ENCODE peak calls at places on chromosomes 2 and 18, in nine cellular contexts. T, M, W, A, G, I, P, C and D are unnamed samples. For H3K36me3, the result is how much of the 10 kb centered on the place peaks cover.

GRCh38 chr18:52459890-52460289 is 119.9 kb downstream of the DCC start:
- DNase-seq in T (no peak), P (no peak), A (no peak), W (no peak), I (no peak), G (no peak), M (no peak), C (no peak), D (no peak)

GRCh38 chr2:3173031-3173430 is 204.6 kb downstream of the EIPR1 start:
- DNase-seq in P (no peak), W (no peak), T (no peak), A (no peak), G (no peak), C (no peak), I (no peak), M (no peak), D (no peak)

GRCh38 chr2:60992985-60993392 is 24.5 kb upstream of the PEX13 start:
- DNase-seq in T (no peak), I (no peak), P (no peak), C (no peak), M (no peak), W (no peak), A (no peak), G (no peak), D (no peak)

GRCh38 chr2:219681301-219682290 is 54.2 kb downstream of the SLC4A3 start:
- DNase-seq in G (no peak), M (peak), W (no peak), P (no peak), A (no peak), T (no peak), I (no peak), C (peak), D (no peak)

GRCh38 chr2:154694881-154695280 is 3.6 kb upstream of the KCNJ3 start:
- DNase-seq in I (no peak), W (no peak), M (no peak), C (no peak), A (no peak), P (no peak), T (no peak), G (no peak), D (no peak)

GRCh38 chr2:221596192-221596591 is 24.1 kb upstream of the EPHA4 start:
- DNase-seq in I (no peak), G (no peak), C (peak), P (no peak), T (no peak), W (no peak), M (peak), A (no peak), D (no peak)

GRCh38 chr2:149184994-149185393 is 145.4 kb upstream of the LYPD6 start:
- DNase-seq in C (no peak), M (no peak), A (no peak), G (no peak), T (no peak), I (no peak), W (no peak), P (no peak), D (no peak)

GRCh38 chr2:26768759-26769500 is 4.8 kb downstream of the SLC35F6 start:
- DNase-seq in A (peak), P (no peak), M (peak), G (peak), T (peak), C (peak), I (peak), W (peak), D (no peak)

GRCh38 chr18:24659837-24660720 is 199.6 kb downstream of the HRH4 start:
- DNase-seq in C (peak), T (peak), G (peak), P (no peak), I (no peak), M (no peak), A (peak), W (peak), D (no peak)

GRCh38 chr2:174247474-174248186 is 702 bp downstream of the OLA1 start:
- DNase-seq in W (no peak), A (no peak), I (no peak), P (peak), C (no peak), M (peak), G (no peak), T (no peak), D (no peak)

GRCh38 chr2:220064282-220065042 is 437.0 kb downstream of the SLC4A3 start:
- DNase-seq in T (no peak), P (no peak), W (no peak), I (no peak), A (no peak), C (no peak), M (no peak), G (no peak), D (no peak)

GRCh38 chr2:177038772-177039484 is 173.7 kb upstream of the HNRNPA3 start:
- DNase-seq in A (no peak), T (no peak), G (no peak), C (no peak), I (no peak), M (no peak), P (peak), W (no peak), D (no peak)

GRCh38 chr2:75646090-75646582 is 447 bp upstream of the MRPL19 start:
- DNase-seq in I (no peak), W (no peak), G (no peak), P (no peak), A (no peak), T (no peak), M (no peak), C (no peak), D (no peak)

GRCh38 chr2:75643980-75644379 is 2.6 kb upstream of the MRPL19 start:
- DNase-seq in M (no peak), W (no peak), I (no peak), G (no peak), T (no peak), P (no peak), A (no peak), C (no peak), D (no peak)

GRCh38 chr2:75645643-75646042 is 940 bp upstream of the MRPL19 start:
- DNase-seq in I (no peak), M (no peak), G (no peak), P (no peak), A (no peak), C (no peak), T (no peak), W (no peak), D (no peak)

GRCh38 chr2:75646583-75647425 is at the start of gene MRPL19:
- DNase-seq in G (peak), M (peak), I (peak), C (peak), T (peak), P (peak), A (peak), W (peak), D (peak)

DNA sequence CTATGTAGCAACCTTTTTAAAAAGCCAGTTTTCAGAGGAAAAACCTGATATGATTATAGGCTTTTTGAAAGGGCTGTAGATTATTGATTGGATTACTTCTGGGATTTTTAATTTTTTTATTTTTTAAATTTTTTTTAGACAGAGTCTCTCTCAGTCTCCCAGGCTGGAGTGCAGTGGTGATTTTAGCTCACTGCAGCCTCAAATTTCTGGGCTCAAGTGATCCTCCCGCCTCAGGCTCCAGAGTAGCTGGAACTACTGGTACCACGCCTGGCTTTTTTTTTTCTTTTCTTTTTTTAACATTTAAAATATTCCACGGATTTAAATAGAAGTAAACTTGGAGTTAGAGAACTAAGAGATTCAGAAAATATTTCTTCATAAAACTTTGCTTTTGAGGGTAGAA is 1.2 kb downstream of the MRPL19 start:
- DNase-seq in A (no peak), I (no peak), C (no peak), P (no peak), T (no peak), G (no peak), M (no peak), W (no peak), D (no peak)
- TF ChIP-seq CTCF in A (no peak), I (no peak), C (no peak), P (no peak), T (no peak), G (no peak), M (no peak), W (no peak), D (no peak)

DNA sequence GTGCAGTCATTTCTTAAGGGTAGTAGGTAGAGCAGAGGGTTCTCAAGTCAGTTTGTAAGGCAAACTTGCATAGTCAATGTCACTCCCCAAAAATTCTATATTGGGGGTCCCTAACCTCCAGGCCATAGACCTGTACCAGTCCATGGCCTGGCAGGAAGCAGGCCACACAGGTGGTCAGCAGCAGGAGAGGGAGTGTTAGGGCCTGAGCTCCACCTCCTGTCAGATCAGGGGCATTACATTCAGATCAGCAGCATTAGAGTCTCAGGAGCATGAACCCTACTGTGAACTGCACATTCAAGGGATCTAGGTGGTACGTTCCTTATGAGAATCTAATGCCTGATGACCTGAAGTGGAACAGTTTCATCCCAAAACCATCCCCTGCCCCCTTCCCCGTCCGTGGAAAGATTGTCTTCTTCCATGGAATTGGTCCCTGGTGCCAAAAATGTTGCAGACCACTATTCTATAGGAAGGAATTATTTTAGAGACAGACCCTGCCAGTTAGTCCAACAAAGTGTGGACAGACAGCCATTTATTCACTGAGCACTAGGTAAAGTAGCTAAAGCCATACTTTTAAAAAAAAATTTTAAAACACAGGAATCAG is 6.7 kb downstream of the COA5 start:
- DNase-seq in T (no peak), C (peak), I (no peak), M (peak), G (no peak), P (peak), W (no peak), A (no peak), D (no peak)
- H3K36me3 ChIP-seq in T (half or more), C (under half), I (under half), M (under half), G (under half), P (under half), W (half or more), A (half or more), D (under half)

GRCh38 chr2:65357959-65358294 is 74.5 kb downstream of the SPRED2 start:
- DNase-seq in A (no peak), W (no peak), I (no peak), C (peak), G (no peak), M (no peak), P (no peak), T (no peak), D (no peak)

GRCh38 chr2:65357095-65357958 is 75.1 kb downstream of the SPRED2 start:
- DNase-seq in I (no peak), T (no peak), A (no peak), C (no peak), M (no peak), P (no peak), W (no peak), G (no peak), D (no peak)

GRCh38 chr2:65360441-65360840 is 72.0 kb downstream of the SPRED2 start:
- DNase-seq in G (no peak), A (no peak), P (no peak), I (no peak), W (no peak), C (no peak), T (no peak), M (no peak), D (no peak)

GRCh38 chr2:65361623-65362022 is 70.8 kb downstream of the SPRED2 start:
- DNase-seq in W (no peak), P (peak), T (no peak), A (no peak), I (no peak), M (peak), C (no peak), G (no peak), D (no peak)

DNA sequence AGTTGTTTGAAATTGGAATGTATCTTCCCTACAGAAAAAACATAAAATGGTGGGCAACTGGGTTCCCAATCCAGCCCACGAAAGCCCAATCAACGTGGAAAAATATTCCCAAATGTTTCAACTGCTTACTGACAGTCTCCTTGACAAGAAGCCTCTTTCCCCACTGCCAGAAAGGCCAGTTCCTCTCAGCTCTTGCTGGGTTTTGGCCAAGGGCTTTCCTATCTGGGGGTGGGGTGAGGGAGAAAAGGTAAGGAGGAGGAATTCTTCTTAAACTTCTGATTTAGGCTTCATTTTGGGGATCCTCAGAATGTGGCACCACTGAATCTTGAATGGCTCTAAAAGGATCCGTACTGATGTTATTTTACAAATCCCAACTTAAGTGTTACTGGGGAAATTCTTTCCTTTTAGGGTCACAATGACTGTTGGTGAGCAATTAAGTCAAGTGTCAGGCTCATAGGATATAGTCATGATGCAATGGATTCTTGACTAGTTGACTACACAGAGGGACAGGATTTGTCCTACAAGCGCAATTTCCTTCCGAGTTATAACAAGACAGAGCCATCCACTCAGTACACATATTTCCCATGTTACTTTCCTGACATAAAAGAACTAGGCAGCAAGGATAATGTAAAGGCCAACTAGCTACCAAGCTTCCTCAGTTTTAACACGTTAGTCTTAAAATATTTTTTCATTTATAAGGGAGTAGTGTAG is 73.6 kb downstream of the SPRED2 start:
- DNase-seq in G (no peak), T (no peak), C (no peak), A (no peak), M (peak), P (no peak), W (no peak), I (no peak), D (no peak)
- H3K4me3 ChIP-seq in G (no peak), T (no peak), C (no peak), A (no peak), M (peak), P (no peak), W (no peak), I (no peak), D (no peak)

GRCh38 chr2:211216221-211216620 is 659.8 kb downstream of the CPS1 start:
- DNase-seq in P (no peak), A (no peak), W (no peak), C (peak), M (no peak), I (no peak), T (no peak), G (no peak), D (no peak)
- TF ChIP-seq CTCF in P (peak), A (no peak), W (no peak), C (peak), M (peak), I (no peak), T (no peak), G (no peak), D (peak)

GRCh38 chr2:12737226-12738111 is 20.7 kb downstream of the TRIB2 start:
- DNase-seq in A (no peak), I (no peak), W (no peak), C (no peak), T (no peak), M (no peak), G (no peak), P (no peak), D (no peak)
- H3K36me3 ChIP-seq in A (half or more), I (under half), W (half or more), C (under half), T (half or more), M (under half), G (under half), P (half or more), D (under half)